ENCODE peak calls at places on chromosomes 5 and 9, in nine cellular contexts. J, S, X, Z, L, H, V, A and I are unnamed samples. For H3K4me1, the result is how much of the 10 kb centered on the place peaks cover.

GRCh38 chr5:4699592-4699991 is 440.5 kb upstream of the ADAMTS16 start:
- ATAC-seq in J (no peak), S (peak), X (no peak), Z (no peak), L (peak), H (no peak), V (peak), A (no peak), I (no peak)

GRCh38 chr5:16736158-16736994 is 119.6 kb upstream of the RETREG1 start:
- ATAC-seq in J (no peak), S (peak), X (peak), Z (no peak), L (peak), H (peak), V (peak), A (peak), I (no peak)

GRCh38 chr5:125134216-125135081 is 388.0 kb upstream of the ZNF608 start:
- ATAC-seq in J (peak), S (no peak), X (no peak), Z (no peak), L (no peak), H (no peak), V (no peak), A (peak), I (no peak)

GRCh38 chr9:93978498-93978897 is 23.3 kb upstream of the BARX1 start:
- ATAC-seq in J (no peak), S (no peak), X (no peak), Z (no peak), L (no peak), H (no peak), V (no peak), A (peak), I (no peak)

GRCh38 chr9:125121156-125121555 is 22.2 kb downstream of the SCAI start:
- ATAC-seq in J (no peak), S (no peak), X (peak), Z (no peak), L (no peak), H (no peak), V (no peak), A (peak), I (no peak)

GRCh38 chr9:114181583-114182409 is 26.5 kb downstream of the COL27A1 start:
- ATAC-seq in J (no peak), S (peak), X (no peak), Z (no peak), L (peak), H (peak), V (peak), A (no peak), I (peak)

GRCh38 chr9:135479469-135480052 is at the start of gene PPP1R26:
- ATAC-seq in J (peak), S (peak), X (no peak), Z (no peak), L (peak), H (peak), V (peak), A (no peak), I (peak)

GRCh38 chr5:110899566-110900412 is 161.0 kb downstream of the SLC25A46 start:
- ATAC-seq in J (no peak), S (no peak), X (no peak), Z (no peak), L (no peak), H (no peak), V (no peak), A (peak), I (no peak)

GRCh38 chr9:93083592-93084470 is 12.2 kb upstream of the CARD19 start:
- ATAC-seq in J (no peak), S (peak), X (peak), Z (peak), L (peak), H (no peak), V (peak), A (no peak), I (no peak)

GRCh38 chr9:92289708-92290390 is 3.6 kb downstream of the IARS1 start:
- ATAC-seq in J (no peak), S (no peak), X (no peak), Z (no peak), L (no peak), H (no peak), V (no peak), A (no peak), I (no peak)

GRCh38 chr5:96453394-96453793 is 20.3 kb upstream of the PCSK1 start:
- ATAC-seq in J (no peak), S (no peak), X (no peak), Z (no peak), L (no peak), H (no peak), V (no peak), A (no peak), I (no peak)

GRCh38 chr5:130963798-130964197 is 201.3 kb downstream of the HINT1 start:
- ATAC-seq in J (no peak), S (no peak), X (no peak), Z (no peak), L (peak), H (no peak), V (no peak), A (peak), I (no peak)

GRCh38 chr5:134569758-134570364 is 44.4 kb downstream of the JADE2 start:
- ATAC-seq in J (no peak), S (no peak), X (no peak), Z (peak), L (no peak), H (no peak), V (no peak), A (no peak), I (no peak)

GRCh38 chr5:76819851-76820280 is 1.0 kb downstream of the F2RL1 start:
- ATAC-seq in J (peak), S (peak), X (peak), Z (peak), L (peak), H (peak), V (peak), A (no peak), I (no peak)

GRCh38 chr9:71131145-71131544 is 9.7 kb upstream of the TRPM3 start:
- ATAC-seq in J (no peak), S (no peak), X (no peak), Z (no peak), L (no peak), H (no peak), V (no peak), A (no peak), I (no peak)

GRCh38 chr5:159695741-159696294 is 220.5 kb upstream of the ADRA1B start:
- ATAC-seq in J (no peak), S (no peak), X (no peak), Z (no peak), L (no peak), H (no peak), V (no peak), A (no peak), I (no peak)

GRCh38 chr9:110064721-110065252 is 143.2 kb downstream of the C9orf152 start:
- ATAC-seq in J (no peak), S (peak), X (no peak), Z (no peak), L (peak), H (no peak), V (peak), A (no peak), I (no peak)

GRCh38 chr9:107274953-107275422 is 8.1 kb upstream of the RAD23B start:
- ATAC-seq in J (peak), S (peak), X (peak), Z (peak), L (peak), H (peak), V (peak), A (peak), I (peak)

GRCh38 chr5:174972291-174972690 is 247.9 kb downstream of the MSX2 start:
- ATAC-seq in J (no peak), S (peak), X (no peak), Z (no peak), L (peak), H (peak), V (peak), A (peak), I (no peak)

GRCh38 chr9:91775011-91775707 is 174.9 kb downstream of the ROR2 start:
- ATAC-seq in J (peak), S (peak), X (peak), Z (peak), L (peak), H (peak), V (peak), A (peak), I (peak)

GRCh38 chr5:122129332-122129731 is at the start of gene ZNF474:
- ATAC-seq in J (peak), S (peak), X (no peak), Z (no peak), L (peak), H (peak), V (peak), A (peak), I (peak)

GRCh38 chr9:27462434-27462833 is 61.7 kb upstream of the IFNK start:
- ATAC-seq in J (no peak), S (peak), X (no peak), Z (no peak), L (no peak), H (peak), V (peak), A (no peak), I (no peak)

GRCh38 chr9:83708515-83709158 is 879 bp upstream of the UBQLN1 start:
- ATAC-seq in J (peak), S (peak), X (peak), Z (peak), L (peak), H (peak), V (peak), A (peak), I (peak)

GRCh38 chr9:121303456-121304451 is 35.8 kb downstream of the GSN start:
- ATAC-seq in J (no peak), S (peak), X (no peak), Z (no peak), L (peak), H (peak), V (peak), A (no peak), I (no peak)

GRCh38 chr9:131635912-131636311 is 90.6 kb downstream of the PRRT1B start:
- ATAC-seq in J (peak), S (peak), X (no peak), Z (no peak), L (peak), H (peak), V (peak), A (no peak), I (no peak)

GRCh38 chr9:23153058-23153457 is 673.0 kb downstream of the ELAVL2 start:
- ATAC-seq in J (no peak), S (no peak), X (no peak), Z (no peak), L (no peak), H (no peak), V (no peak), A (no peak), I (no peak)

GRCh38 chr5:122699226-122699625 is 75.7 kb upstream of the SNX2 start:
- ATAC-seq in J (no peak), S (no peak), X (no peak), Z (no peak), L (no peak), H (no peak), V (no peak), A (no peak), I (no peak)

GRCh38 chr5:141780952-141781730 is 97.1 kb downstream of the PCDH1 start:
- ATAC-seq in J (no peak), S (no peak), X (no peak), Z (no peak), L (no peak), H (no peak), V (no peak), A (no peak), I (no peak)

GRCh38 chr5:56763711-56764466 is 51.5 kb upstream of the MAP3K1 start:
- ATAC-seq in J (no peak), S (peak), X (peak), Z (no peak), L (peak), H (peak), V (peak), A (peak), I (peak)

DNA sequence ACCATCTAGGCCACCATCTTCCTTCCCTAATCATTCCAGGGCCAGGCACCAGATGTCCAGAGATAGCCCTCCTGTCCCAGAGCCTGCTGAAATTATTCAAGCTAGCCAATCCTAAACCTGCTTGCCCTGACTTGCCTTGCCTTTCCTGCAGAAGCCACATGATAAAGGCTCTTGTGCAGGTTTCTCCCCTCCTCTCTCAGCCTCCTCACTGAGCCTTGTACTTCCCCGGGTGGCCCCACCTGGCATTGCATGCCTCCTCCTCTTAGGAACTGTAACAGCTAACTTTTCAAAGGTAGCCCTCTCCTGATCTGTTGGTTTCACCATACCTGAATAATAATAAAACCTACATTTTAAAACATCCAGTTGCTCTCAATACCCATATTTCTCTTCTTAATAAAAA is 42.6 kb downstream of the DIRAS2 start:
- ATAC-seq in J (peak), S (no peak), X (no peak), Z (no peak), L (no peak), H (no peak), V (no peak), A (peak), I (no peak)
- TF ChIP-seq CTCF in J (no peak), S (no peak), X (no peak), Z (no peak), L (no peak), H (no peak), V (no peak), A (no peak), I (no peak)

DNA sequence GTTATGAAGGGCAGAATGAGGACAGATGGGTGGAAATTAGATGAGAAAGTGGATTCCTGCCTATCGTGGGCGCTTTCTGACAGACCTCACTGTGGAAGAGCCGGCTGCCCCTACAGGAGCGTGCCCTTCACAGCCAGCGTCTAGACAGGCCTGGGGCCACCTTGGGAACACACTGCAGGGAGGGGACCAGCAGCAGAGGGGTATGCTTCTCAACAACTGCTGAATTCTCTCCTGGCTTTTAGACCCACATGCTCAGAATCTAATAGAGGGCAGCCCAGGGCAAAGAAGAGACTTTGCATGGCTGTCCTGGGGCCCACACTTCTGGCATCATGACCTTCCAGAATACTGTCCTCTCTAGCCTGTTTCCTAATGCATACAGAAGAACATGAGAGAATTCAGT is 2.1 kb upstream of the SEMA4D start:
- ATAC-seq in J (no peak), S (no peak), X (no peak), Z (no peak), L (no peak), H (no peak), V (no peak), A (no peak), I (no peak)
- H3K4me1 ChIP-seq in J (under half), S (under half), X (under half), Z (under half), L (under half), H (under half), V (under half), A (under half), I (under half)

DNA sequence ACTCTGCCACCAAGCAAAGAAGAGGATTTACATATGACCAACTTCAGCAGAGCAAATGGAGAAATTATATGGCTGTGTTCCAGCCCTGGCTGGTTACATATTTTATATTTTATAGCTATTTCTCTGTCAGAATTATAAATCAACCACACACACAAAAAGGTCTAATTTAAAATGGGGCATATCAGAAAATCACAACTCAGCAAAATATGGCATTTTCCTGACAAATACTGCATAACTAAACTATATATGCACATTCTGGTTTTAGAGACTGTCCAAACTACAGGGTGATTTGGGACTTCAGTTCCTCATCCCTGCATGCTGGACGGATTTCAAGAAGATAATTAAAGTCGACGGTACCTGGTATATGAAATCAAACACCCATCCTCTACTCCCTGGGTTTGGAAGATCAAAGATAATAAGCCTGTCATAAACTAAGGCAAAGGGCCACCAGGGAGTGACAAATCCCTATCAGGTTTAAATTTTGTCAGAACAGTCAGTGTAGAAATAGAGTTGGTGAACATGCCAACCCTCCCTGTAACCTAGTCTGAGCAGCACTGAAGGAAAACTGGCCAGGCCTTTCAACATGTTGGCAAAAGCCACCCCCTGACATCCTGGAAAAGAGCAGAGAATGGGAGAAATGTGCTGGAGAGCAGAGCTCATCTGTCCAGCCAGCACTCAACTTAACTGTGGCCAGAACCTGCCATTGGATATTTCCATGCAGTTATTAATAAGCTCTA is 235.8 kb downstream of the ENC1 start:
- ATAC-seq in J (no peak), S (no peak), X (no peak), Z (peak), L (no peak), H (peak), V (no peak), A (no peak), I (no peak)
- TF ChIP-seq CTCF in J (no peak), S (no peak), X (no peak), Z (peak), L (no peak), H (no peak), V (no peak), A (no peak), I (no peak)

GRCh38 chr5:79330071-79330470 is 94.1 kb downstream of the JMY start:
- ATAC-seq in J (no peak), S (no peak), X (peak), Z (no peak), L (no peak), H (no peak), V (no peak), A (no peak), I (no peak)
- H3K4me1 ChIP-seq in J (under half), S (under half), X (under half), Z (under half), L (under half), H (under half), V (under half), A (under half), I (under half)

GRCh38 chr5:9894571-9895304 is 264.6 kb upstream of the TAS2R1 start:
- ATAC-seq in J (no peak), S (no peak), X (no peak), Z (no peak), L (no peak), H (no peak), V (no peak), A (no peak), I (no peak)

GRCh38 chr5:9903806-9904205 is 273.7 kb upstream of the TAS2R1 start:
- ATAC-seq in J (no peak), S (no peak), X (no peak), Z (no peak), L (no peak), H (no peak), V (no peak), A (no peak), I (no peak)

GRCh38 chr5:9895305-9895650 is 265.1 kb upstream of the TAS2R1 start:
- ATAC-seq in J (no peak), S (no peak), X (no peak), Z (no peak), L (no peak), H (no peak), V (no peak), A (no peak), I (no peak)

GRCh38 chr5:9892696-9893095 is 262.5 kb upstream of the TAS2R1 start:
- ATAC-seq in J (no peak), S (no peak), X (no peak), Z (no peak), L (no peak), H (no peak), V (no peak), A (no peak), I (no peak)

GRCh38 chr5:9898319-9898718 is 268.2 kb upstream of the TAS2R1 start:
- ATAC-seq in J (peak), S (peak), X (peak), Z (no peak), L (peak), H (peak), V (peak), A (peak), I (no peak)
- TF ChIP-seq CTCF in J (peak), S (peak), X (peak), Z (no peak), L (no peak), H (no peak), V (peak), A (peak), I (no peak)

GRCh38 chr9:5551771-5552170 is 41.4 kb downstream of the PDCD1LG2 start:
- ATAC-seq in J (no peak), S (no peak), X (no peak), Z (no peak), L (no peak), H (no peak), V (no peak), A (no peak), I (no peak)

GRCh38 chr9:5553211-5553610 is 42.9 kb downstream of the PDCD1LG2 start:
- ATAC-seq in J (no peak), S (no peak), X (no peak), Z (no peak), L (no peak), H (no peak), V (no peak), A (no peak), I (no peak)

GRCh38 chr9:5551368-5551767 is 41.0 kb downstream of the PDCD1LG2 start:
- ATAC-seq in J (no peak), S (no peak), X (no peak), Z (no peak), L (no peak), H (no peak), V (no peak), A (no peak), I (no peak)

GRCh38 chr9:5552301-5552700 is 42.0 kb downstream of the PDCD1LG2 start:
- ATAC-seq in J (no peak), S (no peak), X (no peak), Z (no peak), L (no peak), H (no peak), V (no peak), A (no peak), I (no peak)

GRCh38 chr9:5549671-5550650 is 39.6 kb downstream of the PDCD1LG2 start:
- ATAC-seq in J (no peak), S (no peak), X (no peak), Z (no peak), L (peak), H (peak), V (no peak), A (peak), I (no peak)
- H3K4me1 ChIP-seq in J (under half), S (under half), X (under half), Z (under half), L (under half), H (under half), V (under half), A (under half), I (under half)

GRCh38 chr5:74943905-74944304 is 77.7 kb upstream of the FAM169A start:
- ATAC-seq in J (peak), S (no peak), X (peak), Z (no peak), L (no peak), H (no peak), V (no peak), A (no peak), I (no peak)
- TF ChIP-seq CTCF in J (no peak), S (no peak), X (peak), Z (no peak), L (no peak), H (no peak), V (no peak), A (peak), I (no peak)